ENCODE peak calls at places on chromosomes 12 and 14, in five cellular contexts. Q is HFF-Myc, I is cardiac muscle cell, W is NB4, E is fibroblast of mammary gland. D is an unnamed sample.

GRCh38 chr12:92208613-92209121 is 63.0 kb upstream of the BTG1 start:
- DNase-seq in I (peak; percentile 7), E (peak; percentile 35), Q (no peak), W (peak; percentile 75), D (peak; percentile 78)

GRCh38 chr12:47822863-47823262 is 3.2 kb upstream of the HDAC7 start:
- DNase-seq in W (no peak), I (no peak), Q (no peak), E (no peak), D (no peak)

GRCh38 chr14:98984719-98985041 is 287.3 kb downstream of the BCL11B start:
- DNase-seq in E (no peak), I (no peak), W (peak; percentile 20), Q (no peak), D (no peak)

GRCh38 chr12:613996-614726 is 49.1 kb downstream of the NINJ2 start:
- DNase-seq in E (peak; percentile 8), Q (no peak), W (peak; percentile 66), I (peak; percentile 34), D (peak; percentile 47)

GRCh38 chr12:105076098-105076497 is 8.2 kb downstream of the ALDH1L2 start:
- DNase-seq in W (no peak), E (peak; percentile 88), Q (no peak), I (no peak), D (peak; percentile 52)

GRCh38 chr14:94591871-94592270 is 10.6 kb downstream of the SERPINA5 start:
- DNase-seq in E (no peak), Q (no peak), I (no peak), W (no peak), D (no peak)

GRCh38 chr14:79961197-79961596 is 250.1 kb downstream of the DIO2 start:
- DNase-seq in I (no peak), Q (no peak), W (no peak), E (no peak), D (no peak)

GRCh38 chr14:60573943-60574496 is 65.1 kb downstream of the SIX6 start:
- DNase-seq in Q (no peak), I (no peak), W (no peak), E (peak; percentile 84), D (peak; percentile 47)

GRCh38 chr12:110934093-110934852 is 13.9 kb upstream of the MYL2 start:
- DNase-seq in W (no peak), Q (no peak), E (no peak), I (no peak), D (no peak)

GRCh38 chr12:82765971-82766705 is 79.4 kb downstream of the TMTC2 start:
- DNase-seq in W (peak; percentile 8), Q (no peak), E (no peak), I (peak; percentile 27), D (peak; percentile 16)

GRCh38 chr12:95205685-95206084 is 11.6 kb downstream of the FGD6 start:
- DNase-seq in Q (no peak), E (peak; percentile 88), I (peak; percentile 32), W (no peak), D (peak; percentile 93)

GRCh38 chr12:104673294-104674062 is 216.7 kb downstream of the CHST11 start:
- DNase-seq in I (peak; percentile 35), W (no peak), Q (no peak), E (peak; percentile 77), D (peak; percentile 26)

GRCh38 chr14:54023027-54023426 is 66.4 kb upstream of the BMP4 start:
- DNase-seq in Q (no peak), E (no peak), I (no peak), W (no peak), D (no peak)

GRCh38 chr14:54026671-54027070 is 70.0 kb upstream of the BMP4 start:
- DNase-seq in E (no peak), I (no peak), Q (no peak), W (no peak), D (no peak)

GRCh38 chr14:54025661-54026060 is 69.0 kb upstream of the BMP4 start:
- DNase-seq in W (peak; percentile 4), E (peak; percentile 25), I (no peak), Q (no peak), D (peak; percentile 50)
- TF ChIP-seq CTCF in W (no peak), E (peak; percentile 38), I (peak; percentile 49), Q (peak; percentile 35), D (peak; percentile 54)

GRCh38 chr12:106434521-106434920 is 77.0 kb downstream of the POLR3B start:
- DNase-seq in E (no peak), I (no peak), W (no peak), Q (no peak), D (no peak)
- H3K4me3 ChIP-seq in E (no peak overlapping the region), I (no peak overlapping the region), W (no peak overlapping the region), Q (no peak overlapping the region), D (no peak overlapping the region)

DNA sequence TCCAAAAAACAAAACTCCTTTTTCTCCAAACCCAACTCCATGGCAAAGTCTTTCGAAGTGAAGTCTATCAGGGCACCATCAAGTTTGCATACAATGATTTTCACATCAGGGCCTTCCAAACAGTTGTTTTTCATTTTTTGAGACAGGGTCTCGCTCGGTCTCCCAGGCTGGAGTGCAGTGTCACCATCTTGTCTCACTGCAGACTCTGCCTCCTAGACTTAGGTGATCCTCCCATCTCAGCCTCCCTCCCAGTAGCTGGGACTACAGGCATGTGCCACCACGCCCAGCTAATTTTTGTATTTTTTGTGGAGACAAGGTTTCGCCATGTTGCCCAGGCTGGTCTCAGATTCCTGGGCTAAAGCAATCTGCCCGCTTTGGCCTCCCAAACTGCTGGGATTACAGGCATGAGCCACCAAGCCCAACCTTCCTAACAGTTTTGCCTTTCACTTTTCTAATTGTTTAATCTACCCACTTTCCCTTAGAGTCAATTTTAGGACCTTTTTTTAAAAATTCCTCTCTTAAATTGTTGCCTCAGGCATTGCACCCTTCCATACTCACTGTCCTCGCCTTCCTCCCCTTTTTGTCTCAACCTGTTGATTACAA is 11.6 kb downstream of the ZFHX2 start:
- DNase-seq in I (no peak), W (no peak), Q (no peak), E (no peak), D (no peak)
- TF ChIP-seq CTCF in I (no peak), W (no peak), Q (no peak), E (no peak), D (no peak)

GRCh38 chr14:77281852-77282251 is 10.8 kb upstream of the NGB start:
- DNase-seq in I (no peak), E (no peak), W (no peak), Q (no peak), D (no peak)
- H3K4me3 ChIP-seq in I (no peak overlapping the region), E (no peak overlapping the region), W (no peak overlapping the region), Q (no peak overlapping the region), D (no peak overlapping the region)

GRCh38 chr12:113896194-113896593 is 69.9 kb downstream of the RBM19 start:
- DNase-seq in E (no peak), Q (no peak), W (no peak), I (no peak), D (no peak)
- TF ChIP-seq CTCF in E (no peak), Q (no peak), W (no peak), I (no peak), D (no peak)

GRCh38 chr14:76261371-76261811 is 109.7 kb downstream of the GPATCH2L start:
- DNase-seq in E (peak; percentile 12), I (peak; percentile 22), W (no peak), Q (no peak), D (peak; percentile 72)
- H3K4me3 ChIP-seq in E (no peak overlapping the region), I (no peak overlapping the region), W (no peak overlapping the region), Q (no peak overlapping the region), D (no peak overlapping the region)

DNA sequence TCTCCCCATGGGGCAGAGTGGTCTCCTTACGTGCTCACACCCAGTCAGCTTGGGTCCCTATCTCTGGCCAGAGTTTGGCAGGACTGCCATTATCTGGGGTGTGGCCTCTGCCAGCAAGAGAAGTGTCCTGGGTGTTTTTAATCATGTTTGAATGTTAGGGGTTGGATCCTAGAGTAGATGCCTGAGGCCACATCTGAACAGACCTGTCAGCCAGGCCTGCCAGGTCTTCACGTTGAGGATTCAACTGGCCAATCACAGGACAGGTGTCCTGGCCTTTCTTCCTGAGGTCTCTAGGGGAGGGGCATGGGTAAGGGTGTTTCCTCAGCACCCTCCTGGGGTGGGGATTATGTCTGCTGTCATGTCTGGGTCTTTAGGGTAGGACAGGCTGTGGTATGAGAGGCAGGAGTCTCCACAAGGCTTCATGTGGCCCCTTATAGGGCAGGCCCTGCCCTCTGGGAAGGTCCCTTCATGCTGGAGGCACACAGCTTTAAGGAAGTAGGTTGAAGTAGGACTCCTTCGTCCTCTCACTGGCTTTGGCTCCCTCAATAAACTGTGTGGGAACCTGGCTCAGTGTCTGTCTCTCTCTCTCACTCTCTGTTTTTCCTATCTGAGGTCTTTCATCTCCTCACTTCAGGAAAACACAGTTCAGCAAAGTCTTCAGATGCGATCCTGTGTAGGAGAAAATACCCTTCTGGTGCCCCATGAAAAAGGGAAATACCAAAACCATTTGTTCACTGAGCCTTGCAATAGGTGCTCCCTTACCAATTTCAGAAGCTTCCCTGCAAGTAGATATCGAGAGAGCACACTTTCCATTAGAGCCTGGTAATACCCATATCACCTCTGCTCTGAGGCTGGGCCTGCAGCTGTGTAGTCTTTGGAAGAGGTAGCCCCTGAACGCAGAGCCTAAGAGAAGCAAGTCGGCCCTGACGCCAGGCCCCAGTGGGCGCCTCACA is 6.7 kb upstream of the FITM1 start:
- DNase-seq in E (no peak), I (no peak), Q (no peak), W (no peak), D (no peak)
- TF ChIP-seq CTCF in E (no peak), I (no peak), Q (no peak), W (no peak), D (no peak)

DNA sequence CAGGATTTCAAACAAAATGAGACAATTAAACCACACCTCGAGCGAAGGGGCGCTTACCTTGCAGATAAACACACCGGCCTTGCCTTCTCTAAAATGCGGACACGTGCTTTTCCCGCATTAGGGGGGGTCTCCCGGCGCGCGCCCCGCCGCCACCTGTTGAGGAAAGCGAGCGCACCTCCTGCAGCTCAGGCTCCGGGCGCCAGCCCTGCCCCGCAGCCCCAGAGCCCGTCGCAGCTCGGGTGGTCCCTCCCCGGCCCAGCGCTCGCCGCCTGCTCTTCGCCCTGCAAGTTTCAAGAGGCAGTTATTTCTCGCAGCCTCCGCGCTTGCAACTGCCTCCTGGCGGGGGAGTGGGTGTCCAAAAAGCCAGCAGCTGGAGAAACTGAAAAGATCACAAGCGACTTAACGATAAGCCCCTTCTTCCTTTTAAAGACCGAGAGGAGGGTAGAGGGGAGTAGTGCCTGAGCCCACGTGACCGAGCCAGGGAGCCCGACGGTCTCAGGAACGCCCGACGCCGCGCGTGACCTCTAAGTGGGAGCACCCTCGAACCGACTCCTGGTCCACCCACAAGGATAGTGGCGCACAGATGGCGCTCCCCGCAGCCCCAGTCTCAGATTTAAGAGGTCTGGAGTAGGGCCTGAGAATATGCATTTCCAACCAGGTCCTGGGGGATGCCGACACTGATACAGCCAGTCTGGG is at the start of gene ESR2:
- DNase-seq in I (peak; percentile 75), E (peak; percentile 37), W (no peak), Q (no peak), D (peak; percentile 67)
- H3K4me3 ChIP-seq in I (peak within 1 kb of the TSS; percentile 25), E (peak within 1 kb of the TSS; percentile 40), W (no peak within 1 kb of the TSS), Q (peak within 1 kb of the TSS; percentile 28), D (peak within 1 kb of the TSS; percentile 55)